ENCODE peak calls at places on chromosomes 12 and 14, in four cellular contexts. U, W, N and V are unnamed samples.

GRCh38 chr12:104680070-104680469 is 223.3 kb downstream of the CHST11 start:
- DNase-seq in U (peak), W (no peak), N (no peak), V (no peak)

GRCh38 chr14:96746101-96746500 is 51.1 kb upstream of the VRK1 start:
- DNase-seq in U (no peak), W (no peak), N (no peak), V (no peak)

GRCh38 chr14:57573193-57573592 is 79.5 kb upstream of the CCDC198 start:
- DNase-seq in U (no peak), W (no peak), N (no peak), V (no peak)

GRCh38 chr12:75628511-75628910 is 117.1 kb upstream of the KRR1 start:
- DNase-seq in U (no peak), W (no peak), N (no peak), V (no peak)

GRCh38 chr14:61296151-61296550 is 15.0 kb upstream of the TMEM30B start:
- DNase-seq in U (no peak), W (no peak), N (no peak), V (no peak)

GRCh38 chr12:115267891-115268290 is 583.9 kb upstream of the TBX3 start:
- DNase-seq in U (no peak), W (no peak), N (no peak), V (no peak)

GRCh38 chr12:81255456-81255855 is 177.6 kb downstream of the ACSS3 start:
- DNase-seq in U (no peak), W (no peak), N (no peak), V (no peak)

GRCh38 chr14:53613404-53614253 is 343.0 kb downstream of the BMP4 start:
- DNase-seq in U (peak), W (peak), N (peak), V (no peak)

GRCh38 chr12:74334770-74335169 is 202.9 kb upstream of the ATXN7L3B start:
- DNase-seq in U (peak), W (no peak), N (no peak), V (peak)

GRCh38 chr14:63499701-63500250 is 43.4 kb downstream of the PPP2R5E start:
- DNase-seq in U (peak), W (peak), N (no peak), V (peak)

GRCh38 chr14:65491274-65491673 is 78.7 kb downstream of the FUT8 start:
- DNase-seq in U (no peak), W (no peak), N (no peak), V (no peak)

GRCh38 chr14:95320076-95320895 is 578 bp upstream of the CLMN start:
- DNase-seq in U (no peak), W (no peak), N (no peak), V (no peak)

GRCh38 chr12:120841525-120841924 is 62.6 kb downstream of the SPPL3 start:
- DNase-seq in U (no peak), W (no peak), N (no peak), V (no peak)

GRCh38 chr12:32125455-32126084 is 18.9 kb downstream of the BICD1 start:
- DNase-seq in U (peak), W (no peak), N (no peak), V (no peak)

GRCh38 chr12:131539381-131539780 is 171.5 kb upstream of the SFSWAP start:
- DNase-seq in U (no peak), W (no peak), N (no peak), V (no peak)

GRCh38 chr12:71904629-71905028 is 34.0 kb upstream of the TPH2 start:
- DNase-seq in U (no peak), W (no peak), N (no peak), V (no peak)

GRCh38 chr14:75295491-75296338 is 17.1 kb downstream of the FOS start:
- DNase-seq in U (peak), W (peak), N (peak), V (no peak)

GRCh38 chr12:107145397-107145796 is 52.0 kb upstream of the CRY1 start:
- DNase-seq in U (no peak), W (peak), N (no peak), V (no peak)

GRCh38 chr14:32984531-32984930 is 45.9 kb downstream of the NPAS3 start:
- DNase-seq in U (no peak), W (no peak), N (no peak), V (no peak)

GRCh38 chr12:64402181-64402580 is 2.0 kb upstream of the XPOT start:
- DNase-seq in U (no peak), W (no peak), N (no peak), V (no peak)

GRCh38 chr12:8951744-8952143 is 2.3 kb upstream of the M6PR start:
- DNase-seq in U (no peak), W (no peak), N (no peak), V (no peak)

GRCh38 chr12:101941306-101942000 is 64.1 kb downstream of the DRAM1 start:
- DNase-seq in U (no peak), W (no peak), N (no peak), V (no peak)

GRCh38 chr14:33938131-33938949 is 12.5 kb downstream of the EGLN3 start:
- DNase-seq in U (no peak), W (no peak), N (peak), V (no peak)

GRCh38 chr14:50013934-50014333 is 102.4 kb downstream of the VCPKMT start:
- DNase-seq in U (no peak), W (no peak), N (no peak), V (no peak)

GRCh38 chr12:69173358-69173757 is 66.0 kb upstream of the CPSF6 start:
- DNase-seq in U (no peak), W (no peak), N (no peak), V (no peak)

GRCh38 chr14:100540926-100541620 is 46.1 kb downstream of the BEGAIN start:
- DNase-seq in U (no peak), W (no peak), N (no peak), V (no peak)

GRCh38 chr14:75734848-75735247 is 73.8 kb downstream of the TTLL5 start:
- DNase-seq in U (no peak), W (no peak), N (no peak), V (no peak)

DNA sequence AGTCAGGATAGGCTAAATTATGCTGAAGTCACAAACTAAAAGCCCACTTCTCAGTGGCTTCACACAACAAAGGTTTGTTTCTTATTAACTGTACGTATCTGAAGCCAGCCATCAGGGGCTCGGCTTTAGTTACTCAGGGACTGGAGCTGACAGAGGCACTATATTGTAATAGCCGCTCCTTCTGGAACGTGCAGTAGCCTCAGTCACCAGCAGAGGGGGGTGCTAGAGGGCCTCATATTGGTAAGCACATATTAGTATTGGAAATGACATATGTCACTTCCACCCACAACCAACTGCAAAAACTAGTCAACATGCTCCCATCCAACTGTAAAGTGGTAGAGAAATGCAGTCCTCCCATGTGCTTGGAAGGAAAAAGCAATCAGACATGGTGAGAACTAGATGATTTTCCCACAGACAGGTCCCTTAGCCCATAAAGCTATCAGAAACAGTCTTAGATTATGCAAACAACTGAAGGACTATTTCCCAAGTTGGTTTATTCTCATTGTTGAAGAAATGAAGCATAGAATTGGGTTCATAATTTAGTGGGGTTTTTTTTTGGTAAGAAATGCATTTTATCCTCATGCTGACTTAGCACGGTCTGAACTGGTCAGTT is 183.6 kb upstream of the G2E3 start:
- DNase-seq in U (peak), W (peak), N (peak), V (peak)
- TF ChIP-seq CTCF in U (peak), W (peak), N (peak), V (peak)

DNA sequence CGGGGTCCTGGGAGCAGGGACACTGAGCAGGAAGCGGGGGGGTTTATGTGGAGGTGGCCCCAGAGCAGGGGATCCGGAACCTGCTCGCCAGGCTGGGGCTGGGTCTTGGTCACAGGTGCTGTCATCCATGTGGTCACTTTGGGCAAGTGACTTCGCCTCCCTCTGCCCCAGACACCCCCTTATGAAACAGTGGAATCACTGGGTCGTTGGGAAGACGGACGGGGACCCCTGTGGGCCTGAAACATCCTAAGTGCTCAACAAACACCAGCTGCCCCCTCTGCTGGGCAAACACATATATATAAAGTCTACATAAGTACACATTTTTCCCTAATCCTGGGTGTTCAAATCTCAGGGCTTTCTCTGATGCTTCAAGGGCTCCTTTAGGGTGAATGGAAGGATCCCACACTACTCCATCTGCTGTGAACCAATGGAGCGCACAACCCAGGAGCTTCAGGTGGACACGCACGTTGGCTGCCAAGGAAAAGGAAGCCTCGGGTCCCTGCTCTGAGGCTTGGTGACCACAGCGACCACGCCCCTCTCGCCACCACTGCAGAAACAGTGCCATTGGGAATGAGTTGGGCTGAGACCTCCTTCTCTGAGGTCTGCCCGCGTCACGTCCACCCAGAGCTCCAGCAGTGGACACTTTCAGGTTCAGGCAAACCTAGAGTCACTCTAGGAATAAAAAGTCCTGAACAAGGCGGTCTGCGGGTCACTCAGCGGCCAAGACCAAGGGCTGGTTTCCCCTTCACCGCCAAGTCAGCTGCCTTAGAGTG is 54.6 kb downstream of the CDC42BPB start:
- DNase-seq in U (no peak), W (no peak), N (no peak), V (no peak)
- TF ChIP-seq CTCF in U (peak), W (peak), N (no peak), V (no peak)

DNA sequence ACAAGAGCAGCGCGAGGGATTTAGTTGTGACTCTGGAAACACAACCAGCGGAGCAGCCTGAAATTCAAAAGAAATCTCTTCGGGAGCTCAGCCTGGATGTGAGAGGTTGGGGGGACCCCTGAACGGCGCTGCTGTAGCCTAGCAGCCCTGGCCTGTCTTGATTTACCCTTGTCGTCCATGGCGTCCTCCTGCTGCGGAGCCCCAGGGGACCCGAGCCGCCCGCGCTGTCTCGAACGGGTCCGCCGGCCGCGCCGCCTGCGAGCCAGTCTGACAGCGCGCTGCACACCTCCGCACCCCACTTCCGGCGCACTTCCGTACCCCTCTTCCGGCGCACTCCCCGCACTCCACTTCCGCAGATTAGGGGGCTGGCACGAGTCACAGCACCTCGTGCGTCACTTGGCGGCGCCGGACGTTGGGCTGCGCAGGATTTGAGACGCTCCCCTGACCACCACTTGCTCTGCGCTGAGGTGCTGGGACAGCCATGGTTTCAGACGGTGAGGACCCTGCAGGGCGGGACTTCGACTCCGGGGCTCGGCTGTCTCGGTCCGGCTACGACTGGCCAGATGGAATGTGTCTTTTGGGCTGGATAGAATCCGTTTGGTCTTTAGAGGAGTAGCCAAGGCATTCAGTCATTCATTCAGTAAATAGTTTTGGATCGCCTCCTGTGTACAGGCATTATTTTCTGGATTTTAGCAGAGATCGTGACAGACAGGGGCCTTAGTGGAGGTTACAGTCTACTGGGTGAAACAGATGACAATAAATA is at the start of the genes EIF2B1 and GTF2H3:
- DNase-seq in U (peak), W (peak), N (peak), V (peak)
- TF ChIP-seq CTCF in U (no peak), W (no peak), N (no peak), V (no peak)

DNA sequence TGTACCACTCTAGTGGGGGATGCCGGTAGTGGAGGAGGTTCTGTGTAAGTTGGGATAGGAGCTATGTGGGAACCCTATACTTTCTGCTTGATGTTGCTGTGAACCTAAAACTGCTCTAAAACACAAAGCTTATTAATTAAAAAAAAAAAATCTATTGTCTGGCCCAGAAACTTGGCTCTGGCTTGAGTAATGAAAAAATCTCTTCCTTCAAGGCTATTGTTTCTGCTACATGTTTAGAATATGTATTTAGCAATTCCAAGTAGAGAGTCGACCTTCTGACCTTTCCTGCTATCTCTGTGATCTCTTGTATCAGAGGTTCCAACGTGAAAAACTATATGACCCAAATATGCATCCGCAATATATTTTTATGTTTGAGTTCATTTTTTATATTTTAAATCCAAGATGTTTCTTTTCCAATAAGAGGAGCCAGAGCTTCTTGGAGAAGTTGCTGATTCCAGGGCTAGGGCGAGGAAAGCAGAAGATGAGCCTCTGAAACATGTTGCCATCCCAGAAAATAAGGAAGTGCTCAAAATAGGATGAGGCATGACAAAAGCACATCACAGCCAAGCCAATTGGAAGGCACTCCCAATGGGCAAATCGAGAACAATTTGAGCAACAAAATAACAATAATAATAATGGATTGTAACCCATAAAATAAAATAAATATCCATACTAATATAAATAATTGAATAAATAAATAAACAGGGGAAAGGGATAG is 184.6 kb upstream of the TMEM260 start:
- DNase-seq in U (no peak), W (no peak), N (no peak), V (no peak)
- TF ChIP-seq CTCF in U (no peak), W (no peak), N (no peak), V (no peak)

GRCh38 chr12:48818831-48819590 is 715 bp downstream of the CACNB3 start:
- DNase-seq in U (no peak), W (no peak), N (no peak), V (no peak)
- TF ChIP-seq CTCF in U (peak), W (peak), N (peak), V (peak)

GRCh38 chr14:102442241-102443211 is 67.0 kb downstream of the ANKRD9 start:
- DNase-seq in U (no peak), W (no peak), N (no peak), V (no peak)
- TF ChIP-seq CTCF in U (no peak), W (no peak), N (no peak), V (no peak)